ENCODE peak calls at places on chromosomes 11 and 22, in seven cellular contexts. Y, Z, L, F, O, V and J are unnamed samples.

GRCh38 chr11:2885017-2885675 is 429 bp downstream of the CDKN1C start:
- DNase-seq in Y (peak), Z (peak), L (peak), F (peak), O (peak), V (peak), J (no peak)

GRCh38 chr11:1070594-1071462 is 3.8 kb upstream of the MUC2 start:
- DNase-seq in Y (no peak), Z (no peak), L (no peak), F (no peak), O (no peak), V (no peak), J (no peak)

GRCh38 chr11:75771646-75772410 is 3.2 kb downstream of the DGAT2 start:
- DNase-seq in Y (no peak), Z (peak), L (no peak), F (peak), O (no peak), V (no peak), J (peak)

GRCh38 chr11:313787-314547 is at the start of gene IFITM1:
- DNase-seq in Y (no peak), Z (peak), L (peak), F (peak), O (peak), V (no peak), J (no peak)

GRCh38 chr11:10638285-10638684 is 55.3 kb downstream of the IRAG1 start:
- DNase-seq in Y (no peak), Z (no peak), L (no peak), F (no peak), O (no peak), V (no peak), J (no peak)

GRCh38 chr22:49291169-49291568 is 536.5 kb downstream of the BRD1 start:
- DNase-seq in Y (no peak), Z (no peak), L (no peak), F (no peak), O (no peak), V (no peak), J (no peak)

GRCh38 chr22:32106930-32107329 is 52.2 kb downstream of the C22orf42 start:
- DNase-seq in Y (peak), Z (peak), L (no peak), F (peak), O (peak), V (no peak), J (peak)

GRCh38 chr11:82790723-82791487 is 57.2 kb upstream of the FAM181B start:
- DNase-seq in Y (no peak), Z (no peak), L (peak), F (no peak), O (peak), V (no peak), J (no peak)

GRCh38 chr11:126485021-126485781 is 129.7 kb downstream of the ST3GAL4 start:
- DNase-seq in Y (no peak), Z (peak), L (no peak), F (peak), O (no peak), V (no peak), J (no peak)

GRCh38 chr22:28949788-28950187 is 66.4 kb downstream of the ZNRF3 start:
- DNase-seq in Y (no peak), Z (no peak), L (no peak), F (no peak), O (no peak), V (no peak), J (no peak)

GRCh38 chr22:37146507-37147180 is 3.1 kb downstream of the IL2RB start:
- DNase-seq in Y (no peak), Z (no peak), L (no peak), F (no peak), O (no peak), V (no peak), J (no peak)

GRCh38 chr11:67291481-67292381 is 2.6 kb downstream of the ANKRD13D start:
- DNase-seq in Y (no peak), Z (no peak), L (peak), F (no peak), O (no peak), V (peak), J (no peak)

GRCh38 chr11:108944486-108945178 is 279.8 kb downstream of the DDX10 start:
- DNase-seq in Y (no peak), Z (no peak), L (no peak), F (no peak), O (no peak), V (no peak), J (no peak)

GRCh38 chr11:66950113-66950535 is 8.1 kb downstream of the PC start:
- DNase-seq in Y (no peak), Z (peak), L (no peak), F (peak), O (no peak), V (no peak), J (peak)

GRCh38 chr11:127859941-127860354 is 727.4 kb downstream of the ETS1 start:
- DNase-seq in Y (no peak), Z (peak), L (no peak), F (peak), O (no peak), V (no peak), J (no peak)

GRCh38 chr22:41782316-41782715 is 18.2 kb upstream of the CCDC134 start:
- DNase-seq in Y (no peak), Z (no peak), L (no peak), F (no peak), O (no peak), V (no peak), J (no peak)

GRCh38 chr11:394034-394857 is at the start of gene PKP3:
- DNase-seq in Y (no peak), Z (peak), L (no peak), F (peak), O (no peak), V (no peak), J (peak)

GRCh38 chr11:846496-847098 is 3.9 kb downstream of the TSPAN4 start:
- DNase-seq in Y (no peak), Z (peak), L (no peak), F (no peak), O (no peak), V (no peak), J (no peak)

GRCh38 chr11:100830978-100831732 is 144.1 kb downstream of the ARHGAP42 start:
- DNase-seq in Y (no peak), Z (peak), L (no peak), F (peak), O (no peak), V (no peak), J (no peak)

GRCh38 chr11:114179234-114179941 is 116.8 kb upstream of the NNMT start:
- DNase-seq in Y (no peak), Z (peak), L (peak), F (no peak), O (peak), V (peak), J (peak)

GRCh38 chr22:29030618-29031235 is 30.9 kb downstream of the C22orf31 start:
- DNase-seq in Y (peak), Z (peak), L (peak), F (peak), O (peak), V (peak), J (no peak)

GRCh38 chr11:44507491-44507890 is 58.0 kb upstream of the CD82 start:
- DNase-seq in Y (no peak), Z (no peak), L (no peak), F (no peak), O (no peak), V (no peak), J (no peak)

GRCh38 chr22:36145881-36146280 is 14.7 kb downstream of the APOL3 start:
- DNase-seq in Y (no peak), Z (peak), L (no peak), F (no peak), O (no peak), V (no peak), J (no peak)

GRCh38 chr22:40226620-40227019 is 48.9 kb downstream of the TNRC6B start:
- DNase-seq in Y (no peak), Z (no peak), L (no peak), F (no peak), O (no peak), V (no peak), J (no peak)

GRCh38 chr11:17277024-17277584 is 565 bp downstream of the NUCB2 start:
- DNase-seq in Y (no peak), Z (peak), L (no peak), F (peak), O (no peak), V (no peak), J (no peak)

GRCh38 chr22:19723990-19724827 is 870 bp downstream of the GP1BB start:
- DNase-seq in Y (peak), Z (no peak), L (no peak), F (peak), O (peak), V (no peak), J (no peak)

GRCh38 chr11:92735039-92735438 is 234.4 kb upstream of the MTNR1B start:
- DNase-seq in Y (no peak), Z (no peak), L (no peak), F (no peak), O (no peak), V (no peak), J (no peak)

GRCh38 chr11:27191061-27191460 is 150.4 kb downstream of the BBOX1 start:
- DNase-seq in Y (no peak), Z (no peak), L (no peak), F (no peak), O (no peak), V (no peak), J (no peak)

GRCh38 chr11:27183672-27184457 is 143.2 kb downstream of the BBOX1 start:
- DNase-seq in Y (peak), Z (peak), L (peak), F (peak), O (peak), V (no peak), J (peak)

GRCh38 chr11:27187848-27188621 is 147.4 kb downstream of the BBOX1 start:
- DNase-seq in Y (no peak), Z (no peak), L (no peak), F (no peak), O (peak), V (no peak), J (no peak)

GRCh38 chr11:27184458-27185312 is 144.1 kb downstream of the BBOX1 start:
- DNase-seq in Y (no peak), Z (no peak), L (no peak), F (no peak), O (no peak), V (no peak), J (no peak)

GRCh38 chr11:27187075-27187847 is 146.6 kb downstream of the BBOX1 start:
- DNase-seq in Y (no peak), Z (no peak), L (no peak), F (no peak), O (no peak), V (no peak), J (no peak)
- TF ChIP-seq CTCF in Y (no peak), Z (no peak), L (no peak), F (no peak), O (no peak), V (no peak), J (no peak)

GRCh38 chr22:46985507-46985882 is 223.0 kb downstream of the TBC1D22A start:
- DNase-seq in Y (no peak), Z (no peak), L (no peak), F (no peak), O (no peak), V (no peak), J (no peak)
- TF ChIP-seq CTCF in Y (no peak), Z (no peak), L (no peak), F (peak), O (peak), V (no peak), J (no peak)

GRCh38 chr11:73429121-73429740 is 53.0 kb downstream of the RELT start:
- DNase-seq in Y (no peak), Z (peak), L (no peak), F (peak), O (peak), V (no peak), J (no peak)

GRCh38 chr11:73428227-73428626 is 52.0 kb downstream of the RELT start:
- DNase-seq in Y (no peak), Z (no peak), L (no peak), F (no peak), O (no peak), V (no peak), J (no peak)

GRCh38 chr11:73426184-73426845 is 50.1 kb downstream of the RELT start:
- DNase-seq in Y (no peak), Z (no peak), L (no peak), F (no peak), O (peak), V (no peak), J (no peak)

GRCh38 chr11:73431431-73431830 is 55.2 kb downstream of the RELT start:
- DNase-seq in Y (no peak), Z (no peak), L (no peak), F (peak), O (no peak), V (no peak), J (no peak)

GRCh38 chr11:73430326-73430725 is 54.1 kb downstream of the RELT start:
- DNase-seq in Y (no peak), Z (no peak), L (no peak), F (no peak), O (no peak), V (no peak), J (no peak)
- TF ChIP-seq CTCF in Y (no peak), Z (no peak), L (no peak), F (no peak), O (no peak), V (no peak), J (no peak)

GRCh38 chr11:74702383-74703007 is 28.7 kb downstream of the CHRDL2 start:
- DNase-seq in Y (peak), Z (peak), L (peak), F (peak), O (peak), V (peak), J (peak)

GRCh38 chr11:74697722-74698121 is 33.5 kb downstream of the CHRDL2 start:
- DNase-seq in Y (no peak), Z (no peak), L (no peak), F (no peak), O (no peak), V (no peak), J (no peak)

GRCh38 chr11:74703211-74703610 is 28.0 kb downstream of the CHRDL2 start:
- DNase-seq in Y (no peak), Z (no peak), L (no peak), F (no peak), O (no peak), V (no peak), J (no peak)

GRCh38 chr11:74699615-74700396 is 31.4 kb downstream of the CHRDL2 start:
- DNase-seq in Y (no peak), Z (no peak), L (no peak), F (no peak), O (no peak), V (no peak), J (no peak)

DNA sequence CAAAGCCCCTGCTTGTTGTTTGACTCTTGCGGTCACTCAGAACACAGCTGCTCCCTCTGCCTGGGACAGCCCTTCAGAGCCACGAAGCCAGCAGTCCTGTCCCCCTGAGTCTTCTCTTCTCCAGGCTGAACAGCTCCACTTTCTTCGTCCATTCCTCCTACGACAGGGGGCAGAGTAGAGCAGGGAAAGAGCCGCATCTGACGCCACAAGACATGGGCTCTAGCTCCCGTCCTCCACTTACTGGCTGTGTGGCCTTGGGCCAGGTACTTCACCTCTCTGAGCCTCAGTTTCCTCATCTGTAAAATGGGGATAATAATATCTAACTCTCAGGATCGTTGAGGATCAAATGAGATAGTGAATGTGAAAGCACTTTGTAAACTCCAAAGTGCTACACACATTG is 29.9 kb downstream of the CHRDL2 start:
- DNase-seq in Y (no peak), Z (peak), L (no peak), F (peak), O (no peak), V (no peak), J (no peak)
- TF ChIP-seq CTCF in Y (no peak), Z (peak), L (no peak), F (peak), O (peak), V (no peak), J (no peak)